ENCODE peak calls at places on chromosome 13, in six cellular contexts. P, S, T, V, N and Q are unnamed samples.
A peak's percentile ranks its signal among the peaks of the same experiment; 100 is the strongest.

GRCh38 chr13:105971312-105971711 is 564.1 kb downstream of the EFNB2 start:
- DNase-seq in P (no peak), S (no peak), T (no peak), V (no peak), N (peak; percentile 80), Q (no peak)

GRCh38 chr13:42804244-42804868 is 23.0 kb downstream of the FAM216B start:
- DNase-seq in P (no peak), S (no peak), T (no peak), V (no peak), N (no peak), Q (no peak)

GRCh38 chr13:23380534-23380933 is 53.0 kb downstream of the SACS start:
- DNase-seq in P (no peak), S (no peak), T (no peak), V (no peak), N (peak; percentile 92), Q (no peak)

GRCh38 chr13:83197316-83197715 is 685.0 kb downstream of the SLITRK1 start:
- DNase-seq in P (no peak), S (no peak), T (no peak), V (no peak), N (no peak), Q (no peak)

GRCh38 chr13:40313269-40314200 is 352.9 kb downstream of the FOXO1 start:
- DNase-seq in P (no peak), S (no peak), T (no peak), V (no peak), N (no peak), Q (no peak)

GRCh38 chr13:109465151-109465550 is 321.2 kb downstream of the IRS2 start:
- DNase-seq in P (no peak), S (no peak), T (no peak), V (no peak), N (peak; percentile 76), Q (peak; percentile 18)

GRCh38 chr13:81957121-81957520 is 1616.2 kb upstream of the SPRY2 start:
- DNase-seq in P (no peak), S (no peak), T (no peak), V (no peak), N (no peak), Q (no peak)

GRCh38 chr13:42600943-42601342 is 27.0 kb downstream of the TNFSF11 start:
- DNase-seq in P (no peak), S (no peak), T (no peak), V (no peak), N (no peak), Q (no peak)

GRCh38 chr13:104098421-104098820 is 1032.2 kb upstream of the SLC10A2 start:
- DNase-seq in P (no peak), S (no peak), T (no peak), V (no peak), N (no peak), Q (no peak)

GRCh38 chr13:36345438-36346221 is 564 bp downstream of the SPART start:
- DNase-seq in P (no peak), S (peak; percentile 84), T (peak; percentile 72), V (peak; percentile 54), N (peak; percentile 95), Q (peak; percentile 69)

GRCh38 chr13:92224052-92224821 is 825.8 kb downstream of the GPC5 start:
- DNase-seq in P (no peak), S (no peak), T (no peak), V (no peak), N (peak; percentile 95), Q (no peak)

GRCh38 chr13:86946734-86947133 is 724.4 kb upstream of the SLITRK5 start:
- DNase-seq in P (no peak), S (no peak), T (no peak), V (no peak), N (no peak), Q (no peak)

GRCh38 chr13:87798536-87798935 is 127.4 kb downstream of the SLITRK5 start:
- DNase-seq in P (no peak), S (no peak), T (no peak), V (no peak), N (no peak), Q (no peak)

GRCh38 chr13:51475727-51476521 is 23.1 kb upstream of the INTS6 start:
- DNase-seq in P (no peak), S (no peak), T (no peak), V (no peak), N (no peak), Q (no peak)

GRCh38 chr13:66933994-66934393 is 296.1 kb downstream of the PCDH9 start:
- DNase-seq in P (no peak), S (no peak), T (no peak), V (no peak), N (no peak), Q (no peak)

GRCh38 chr13:94309997-94310842 is 169.3 kb downstream of the DCT start:
- DNase-seq in P (no peak), S (no peak), T (no peak), V (no peak), N (peak; percentile 67), Q (peak; percentile 49)

GRCh38 chr13:64531400-64531799 is 2698.7 kb downstream of the PCDH9 start:
- DNase-seq in P (no peak), S (no peak), T (no peak), V (no peak), N (no peak), Q (no peak)

GRCh38 chr13:32455594-32455903 is 27.6 kb upstream of the N4BP2L1 start:
- DNase-seq in P (no peak), S (no peak), T (no peak), V (no peak), N (no peak), Q (no peak)

GRCh38 chr13:32117696-32118095 is 86.1 kb downstream of the FRY start:
- DNase-seq in P (no peak), S (peak; percentile 95), T (no peak), V (no peak), N (no peak), Q (no peak)

GRCh38 chr13:110338441-110339101 is 31.5 kb downstream of the COL4A2 start:
- DNase-seq in P (no peak), S (no peak), T (peak; percentile 48), V (no peak), N (peak; percentile 96), Q (no peak)

GRCh38 chr13:74442751-74443150 is 308.5 kb upstream of the KLF12 start:
- DNase-seq in P (no peak), S (no peak), T (no peak), V (no peak), N (no peak), Q (no peak)

GRCh38 chr13:113817860-113818691 is 45.8 kb downstream of the GAS6 start:
- DNase-seq in P (no peak), S (no peak), T (no peak), V (no peak), N (no peak), Q (no peak)

GRCh38 chr13:113815151-113816058 is 48.5 kb downstream of the GAS6 start:
- DNase-seq in P (no peak), S (peak; percentile 89), T (no peak), V (no peak), N (no peak), Q (no peak)

GRCh38 chr13:113814435-113814821 is 49.4 kb downstream of the GAS6 start:
- DNase-seq in P (no peak), S (no peak), T (no peak), V (no peak), N (peak; percentile 33), Q (no peak)

GRCh38 chr13:113816925-113817859 is 46.7 kb downstream of the GAS6 start:
- DNase-seq in P (peak; percentile 72), S (peak; percentile 58), T (peak; percentile 80), V (peak; percentile 79), N (peak; percentile 86), Q (peak; percentile 66)

GRCh38 chr13:113816248-113816924 is 47.5 kb downstream of the GAS6 start:
- DNase-seq in P (no peak), S (no peak), T (no peak), V (no peak), N (no peak), Q (no peak)
- H3K4me3 ChIP-seq in P (no peak overlapping the region), S (peak overlapping the region; percentile 47), T (no peak overlapping the region), V (no peak overlapping the region), N (no peak overlapping the region), Q (no peak overlapping the region)

DNA sequence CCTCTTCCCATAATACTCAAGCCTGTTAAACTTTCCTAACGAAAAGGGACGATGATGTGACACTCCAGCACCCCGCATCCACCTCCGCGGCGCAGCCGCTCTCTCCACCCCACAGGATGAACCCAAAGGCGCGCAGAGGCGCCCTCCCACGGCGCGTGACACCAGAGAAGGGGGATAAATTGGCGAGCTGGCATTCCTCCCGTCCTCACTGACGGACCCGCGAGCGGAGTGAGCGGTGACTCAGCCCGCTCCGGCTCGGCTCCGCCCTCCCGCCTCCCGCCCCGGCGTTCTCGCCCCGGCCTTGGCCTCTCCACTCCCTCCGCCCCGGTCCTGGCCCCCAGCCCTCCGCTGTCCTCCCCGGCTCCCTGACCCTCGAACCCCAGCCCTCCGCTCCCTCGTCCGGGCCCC is 590 bp downstream of the TUBGCP3 start:
- DNase-seq in P (no peak), S (peak; percentile 91), T (peak; percentile 53), V (peak; percentile 74), N (peak; percentile 88), Q (peak; percentile 33)
- TF ChIP-seq CTCF in P (no peak), S (peak; percentile 1), T (no peak), V (no peak), N (no peak), Q (peak; percentile 6)

GRCh38 chr13:44738463-44738862 is 162.3 kb upstream of the TSC22D1 start:
- DNase-seq in P (no peak), S (no peak), T (no peak), V (no peak), N (no peak), Q (no peak)

GRCh38 chr13:44739539-44739938 is 163.4 kb upstream of the TSC22D1 start:
- DNase-seq in P (no peak), S (no peak), T (no peak), V (no peak), N (no peak), Q (no peak)

GRCh38 chr13:44734204-44734707 is 158.1 kb upstream of the TSC22D1 start:
- DNase-seq in P (no peak), S (no peak), T (no peak), V (no peak), N (peak; percentile 17), Q (no peak)

GRCh38 chr13:44735806-44736205 is 159.7 kb upstream of the TSC22D1 start:
- DNase-seq in P (no peak), S (no peak), T (no peak), V (no peak), N (no peak), Q (no peak)

GRCh38 chr13:44739120-44739519 is 163.0 kb upstream of the TSC22D1 start:
- DNase-seq in P (no peak), S (no peak), T (no peak), V (no peak), N (no peak), Q (no peak)
- H3K4me3 ChIP-seq in P (no peak overlapping the region), S (no peak overlapping the region), T (no peak overlapping the region), V (no peak overlapping the region), N (no peak overlapping the region), Q (no peak overlapping the region)

DNA sequence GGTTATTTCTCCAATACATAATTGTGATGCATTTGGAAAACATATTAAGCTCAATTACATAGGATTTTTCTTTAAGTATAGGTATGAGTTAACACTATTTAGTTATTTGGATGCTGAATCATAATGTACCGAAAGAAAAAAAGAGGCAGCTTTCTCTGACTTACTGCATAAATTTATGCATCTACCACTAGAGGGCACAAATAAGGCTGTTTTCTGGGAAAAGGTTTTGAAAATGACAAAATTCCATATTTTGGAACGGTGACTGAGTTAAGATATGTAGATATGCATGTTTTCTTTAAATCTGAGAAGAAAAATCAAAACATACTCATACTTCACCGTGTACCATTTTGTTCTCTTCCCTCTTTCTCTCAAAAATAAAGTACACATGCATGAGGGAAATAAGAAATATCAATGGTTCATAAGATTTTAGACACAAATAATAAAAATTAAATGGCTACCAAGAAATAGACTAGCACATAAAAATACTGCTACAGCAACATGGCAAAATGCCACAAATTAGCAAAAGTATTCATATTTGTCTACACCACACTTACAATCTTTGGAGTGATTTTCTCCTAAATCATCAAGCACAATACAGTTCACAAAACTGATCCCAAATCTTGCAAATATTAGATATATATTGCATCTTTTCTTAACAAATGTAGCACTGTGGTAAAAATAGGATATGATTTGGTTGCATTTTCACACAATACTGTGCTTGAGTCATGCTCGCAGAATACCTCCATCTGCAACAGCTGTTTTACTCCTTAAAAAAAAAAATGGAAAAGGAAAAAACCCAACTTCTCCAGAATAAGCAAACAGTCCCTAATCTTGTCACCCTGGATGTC is 260.0 kb downstream of the FGF14 start:
- DNase-seq in P (no peak), S (no peak), T (no peak), V (no peak), N (peak; percentile 33), Q (peak; percentile 3)
- TF ChIP-seq CTCF in P (peak; percentile 45), S (peak; percentile 28), T (peak; percentile 56), V (peak; percentile 85), N (peak; percentile 68), Q (peak; percentile 62)